ENCODE peak calls at places on chromosomes 11 and 22, in seven cellular contexts. U is Ammon's horn, Q is left colon, G is hepatic stellate cell, P is LNCaP clone FGC, M is lower lobe of right lung, E is dorsolateral prefrontal cortex. O is an unnamed sample.
A peak's percentile ranks its signal among the peaks of the same experiment; 100 is the strongest.

GRCh38 chr11:10902301-10902700 is 44.4 kb upstream of the ZBED5 start:
- DNase-seq in U (no peak), Q (no peak), G (no peak), P (no peak), M (no peak), E (no peak), O (no peak)

GRCh38 chr11:62552931-62553838 is 6.6 kb upstream of the AHNAK start:
- DNase-seq in U (peak; percentile 73), Q (peak; percentile 95), G (peak; percentile 88), P (peak; percentile 81), M (peak; percentile 92), E (no peak), O (no peak)

GRCh38 chr22:39983346-39983745 is 11.4 kb upstream of the FAM83F start:
- DNase-seq in U (no peak), Q (no peak), G (no peak), P (no peak), M (no peak), E (no peak), O (no peak)

GRCh38 chr22:46626911-46627805 is 7.0 kb downstream of the GRAMD4 start:
- DNase-seq in U (no peak), Q (no peak), G (no peak), P (peak; percentile 48), M (no peak), E (no peak), O (no peak)

GRCh38 chr11:107710301-107710700 is 1.6 kb downstream of the SLN start:
- DNase-seq in U (no peak), Q (no peak), G (no peak), P (no peak), M (no peak), E (no peak), O (no peak)

GRCh38 chr22:30712094-30712493 is 17.4 kb downstream of the OSBP2 start:
- DNase-seq in U (no peak), Q (no peak), G (no peak), P (no peak), M (no peak), E (no peak), O (no peak)

GRCh38 chr11:68872216-68873003 is 30.7 kb upstream of the CPT1A start:
- DNase-seq in U (no peak), Q (no peak), G (peak; percentile 69), P (peak; percentile 92), M (no peak), E (no peak), O (no peak)

GRCh38 chr11:12666905-12667304 is 7.3 kb upstream of the TEAD1 start:
- DNase-seq in U (no peak), Q (no peak), G (no peak), P (no peak), M (no peak), E (no peak), O (no peak)

GRCh38 chr11:84804026-84804425 is 823.1 kb downstream of the DLG2 start:
- DNase-seq in U (no peak), Q (no peak), G (no peak), P (peak; percentile 94), M (no peak), E (no peak), O (no peak)